ENCODE peak calls at places on chromosomes 4 and X, in ten cellular contexts. Z is upper lobe of right lung; P is NCI-H1694 treated with DMSO at 0.1 percent for 48 hours; X is NCI-H1092; B is left ventricle myocardium superior; G is neural progenitor cell; V is activated T-cell treated with anti-CD3 and anti-CD28 coated beads, Interleukin-2, amount 50 U/mL, for 72 hours; R is activated T-helper 1 cell treated with Interleukin-2 at 50 U/mL for 16 hours; M is cardiac muscle cell; A is NCI-H2107. U is an unnamed sample.

GRCh38 chrX:139126493-139126892 is 404.0 kb upstream of the F9 start:
- DNase-seq in V (peak), B (no peak), A (no peak), R (no peak), P (no peak), X (peak), Z (no peak), G (peak), M (peak), U (peak)

GRCh38 chr4:145786261-145786660 is 106.3 kb downstream of the C4orf51 start:
- DNase-seq in P (peak), B (no peak), Z (no peak), M (no peak), A (no peak), X (no peak), V (no peak), R (no peak), G (no peak), U (no peak)

GRCh38 chr4:148271166-148271565 is 171.0 kb downstream of the NR3C2 start:
- DNase-seq in P (no peak), A (no peak), Z (no peak), X (no peak), M (no peak), V (no peak), G (no peak), R (no peak), B (no peak), U (no peak)

GRCh38 chr4:52876063-52876462 is 13.9 kb downstream of the RASL11B start:
- DNase-seq in A (no peak), R (no peak), M (no peak), B (no peak), Z (no peak), G (no peak), P (no peak), X (no peak), V (no peak), U (no peak)

GRCh38 chr4:1383728-1384591 is 22.3 kb downstream of the NKX1-1 start:
- DNase-seq in M (no peak), A (no peak), V (no peak), G (no peak), R (no peak), P (no peak), X (no peak), Z (peak), B (peak), U (no peak)

GRCh38 chrX:133254666-133255065 is 36.5 kb upstream of the TFDP3 start:
- DNase-seq in A (no peak), V (no peak), P (no peak), X (no peak), G (no peak), M (no peak), Z (no peak), B (no peak), R (no peak), U (no peak)

GRCh38 chr4:73731968-73732610 is 8.3 kb upstream of the CXCL8 start:
- DNase-seq in M (no peak), P (no peak), G (no peak), Z (no peak), A (no peak), R (no peak), B (no peak), V (no peak), X (no peak), U (no peak)

GRCh38 chr4:78244691-78245485 is 187.8 kb downstream of the FRAS1 start:
- DNase-seq in Z (no peak), G (no peak), P (no peak), A (no peak), B (no peak), M (peak), V (no peak), X (no peak), R (no peak), U (no peak)

GRCh38 chr4:56049428-56050212 is 100.9 kb downstream of the CEP135 start:
- DNase-seq in B (peak), Z (peak), G (peak), V (peak), M (peak), X (peak), R (no peak), P (peak), A (peak), U (peak)

GRCh38 chrX:23803931-23804381 is 21.0 kb downstream of the SAT1 start:
- DNase-seq in V (no peak), Z (no peak), A (no peak), G (no peak), X (no peak), B (peak), M (no peak), R (no peak), P (no peak), U (no peak)

GRCh38 chr4:114250439-114250891 is 271.0 kb upstream of the ARSJ start:
- DNase-seq in P (no peak), A (no peak), B (no peak), G (no peak), R (no peak), V (no peak), X (no peak), Z (no peak), M (no peak), U (no peak)

GRCh38 chr4:184282251-184282713 is 64.6 kb upstream of the ENPP6 start:
- DNase-seq in V (peak), P (no peak), A (no peak), B (no peak), R (no peak), Z (peak), X (peak), G (peak), M (no peak), U (no peak)

GRCh38 chrX:77014655-77015377 is 432.4 kb upstream of the FGF16 start:
- DNase-seq in R (no peak), B (no peak), P (no peak), M (peak), V (no peak), X (no peak), G (peak), A (no peak), Z (no peak), U (no peak)

GRCh38 chr4:15459706-15460105 is 10.0 kb upstream of the CC2D2A start:
- DNase-seq in P (no peak), B (no peak), M (no peak), G (no peak), R (no peak), X (no peak), A (no peak), V (no peak), Z (no peak), U (no peak)

GRCh38 chr4:94577136-94577535 is 125.4 kb downstream of the PDLIM5 start:
- DNase-seq in P (no peak), R (no peak), G (peak), X (peak), Z (no peak), B (peak), A (no peak), M (peak), V (no peak), U (no peak)

GRCh38 chr4:2424581-2424980 is 5.8 kb downstream of the CFAP99 start:
- DNase-seq in Z (peak), P (no peak), M (no peak), X (no peak), A (no peak), G (peak), B (no peak), R (no peak), V (no peak), U (no peak)

GRCh38 chrX:130118396-130118795 is 8.1 kb upstream of the ELF4 start:
- DNase-seq in B (no peak), V (peak), A (no peak), G (no peak), P (no peak), X (no peak), Z (no peak), R (no peak), M (no peak), U (no peak)

GRCh38 chr4:141335166-141335565 is 114.5 kb downstream of the ZNF330 start:
- DNase-seq in A (no peak), B (no peak), Z (no peak), R (no peak), V (no peak), X (no peak), P (no peak), M (no peak), G (no peak), U (no peak)

GRCh38 chrX:54794004-54794403 is 4.1 kb downstream of the ITIH6 start:
- DNase-seq in Z (no peak), A (no peak), B (no peak), X (no peak), M (no peak), G (no peak), V (no peak), P (no peak), R (no peak), U (no peak)

GRCh38 chrX:97860206-97860605 is 976.5 kb downstream of the RPA4 start:
- DNase-seq in G (no peak), A (no peak), B (no peak), R (no peak), V (no peak), X (no peak), Z (no peak), M (no peak), P (no peak), U (no peak)

GRCh38 chr4:107391630-107392028 is 328.4 kb downstream of the PAPSS1 start:
- DNase-seq in B (no peak), A (no peak), R (no peak), G (no peak), P (no peak), M (no peak), X (no peak), V (no peak), Z (no peak), U (no peak)

GRCh38 chrX:96453139-96453538 is 231.5 kb upstream of the DIAPH2 start:
- DNase-seq in M (no peak), X (no peak), P (no peak), V (no peak), B (no peak), G (no peak), R (no peak), A (no peak), Z (no peak), U (no peak)

GRCh38 chr4:26489101-26489669 is 1.1 kb downstream of the CCKAR start:
- DNase-seq in G (peak), R (no peak), X (no peak), B (no peak), P (no peak), M (no peak), V (no peak), A (no peak), Z (no peak), U (no peak)

GRCh38 chr4:31088600-31089230 is 368.5 kb downstream of the PCDH7 start:
- DNase-seq in Z (no peak), B (no peak), G (no peak), A (no peak), P (no peak), M (peak), R (no peak), X (no peak), V (no peak), U (no peak)

GRCh38 chr4:6716958-6717655 is 1.1 kb downstream of the BLOC1S4 start:
- DNase-seq in Z (no peak), R (no peak), G (no peak), A (no peak), P (no peak), V (no peak), X (no peak), B (no peak), M (no peak), U (no peak)

GRCh38 chrX:47862680-47863079 is 26.0 kb downstream of the ZNF81 start:
- DNase-seq in X (no peak), Z (no peak), V (no peak), M (no peak), P (no peak), B (no peak), G (no peak), R (no peak), A (no peak), U (no peak)

GRCh38 chrX:114999906-115000305 is 17.5 kb downstream of the IL13RA2 start:
- DNase-seq in V (no peak), M (no peak), Z (no peak), G (no peak), R (no peak), X (no peak), B (no peak), A (no peak), P (no peak), U (no peak)

GRCh38 chr4:108533876-108534275 is 86.5 kb upstream of the RPL34 start:
- DNase-seq in G (no peak), P (no peak), V (no peak), Z (no peak), X (no peak), R (no peak), A (no peak), B (no peak), M (no peak), U (no peak)

GRCh38 chr4:56468097-56468422 is 643 bp downstream of the SRP72 start:
- DNase-seq in Z (no peak), P (peak), M (peak), R (no peak), B (no peak), A (no peak), X (no peak), V (peak), G (peak), U (no peak)

GRCh38 chr4:129446074-129446473 is 350.1 kb downstream of the C4orf33 start:
- DNase-seq in M (no peak), B (no peak), Z (no peak), R (no peak), X (no peak), V (no peak), P (no peak), G (peak), A (no peak), U (no peak)

GRCh38 chr4:98284640-98285046 is 23.5 kb downstream of the RAP1GDS1 start:
- DNase-seq in V (no peak), M (peak), B (no peak), P (no peak), X (no peak), Z (no peak), R (no peak), A (no peak), G (peak), U (no peak)

GRCh38 chrX:139448996-139449395 is 81.5 kb upstream of the F9 start:
- DNase-seq in R (no peak), B (no peak), G (no peak), Z (no peak), P (no peak), M (no peak), V (no peak), A (no peak), X (no peak), U (no peak)

GRCh38 chr4:11566440-11567022 is 137.8 kb upstream of the HS3ST1 start:
- DNase-seq in G (no peak), V (no peak), M (no peak), R (no peak), X (no peak), B (no peak), Z (no peak), A (no peak), P (no peak), U (no peak)

GRCh38 chr4:3781997-3782930 is 16.1 kb downstream of the ADRA2C start:
- DNase-seq in X (no peak), R (no peak), P (no peak), V (no peak), G (no peak), A (no peak), Z (no peak), M (no peak), B (no peak), U (no peak)

GRCh38 chrX:23304881-23305280 is 29.8 kb upstream of the PTCHD1 start:
- DNase-seq in Z (no peak), M (no peak), X (no peak), R (no peak), G (no peak), B (no peak), P (no peak), A (no peak), V (no peak), U (no peak)

GRCh38 chr4:76307670-76308014 is 1.1 kb downstream of the STBD1 start:
- DNase-seq in G (no peak), R (no peak), P (no peak), X (no peak), M (peak), A (no peak), Z (no peak), V (no peak), B (peak), U (no peak)

GRCh38 chrX:9644335-9644734 is 121.3 kb downstream of the GPR143 start:
- DNase-seq in B (no peak), R (no peak), Z (no peak), X (peak), V (peak), A (no peak), G (no peak), P (no peak), M (no peak), U (no peak)

GRCh38 chr4:1520145-1520661 is 114.0 kb upstream of the NKX1-1 start:
- DNase-seq in P (no peak), M (no peak), G (no peak), X (no peak), V (no peak), R (no peak), B (peak), Z (peak), A (no peak), U (no peak)

U was measured in progenitor cell of endocrine pancreas.